ENCODE peak calls at places on chromosomes 5 and 9, in eight cellular contexts. T, J, N, E, P, Y, W and H are unnamed samples.

GRCh38 chr9:93824386-93825294 is 130.5 kb downstream of the BARX1 start:
- DNase-seq in E (no peak), J (peak; percentile 18), W (peak; percentile 81), Y (peak; percentile 6), N (no peak), T (no peak), P (no peak), H (no peak)

GRCh38 chr5:33795532-33795931 is 96.3 kb downstream of the ADAMTS12 start:
- DNase-seq in P (no peak), T (no peak), W (no peak), N (no peak), E (no peak), J (no peak), Y (no peak), H (no peak)

GRCh38 chr9:98009926-98010325 is 26.8 kb downstream of the ANP32B start:
- DNase-seq in E (no peak), T (no peak), N (no peak), J (no peak), W (no peak), Y (no peak), P (peak; percentile 18), H (no peak)

GRCh38 chr5:141758316-141758965 is 76.4 kb upstream of the ARAP3 start:
- DNase-seq in N (no peak), P (no peak), J (no peak), T (no peak), E (no peak), W (no peak), Y (peak; percentile 42), H (no peak)

GRCh38 chr5:98433673-98434072 is 339.8 kb upstream of the RGMB start:
- DNase-seq in J (no peak), N (no peak), W (no peak), E (no peak), P (peak; percentile 62), T (no peak), Y (no peak), H (no peak)

GRCh38 chr9:86756576-86757381 is 190.5 kb downstream of the GAS1 start:
- DNase-seq in P (no peak), N (no peak), W (peak; percentile 78), Y (no peak), J (no peak), E (no peak), T (no peak), H (no peak)

GRCh38 chr5:168151041-168151440 is 140.4 kb upstream of the WWC1 start:
- DNase-seq in E (no peak), J (no peak), W (no peak), N (no peak), Y (no peak), T (no peak), P (no peak), H (no peak)

GRCh38 chr5:80223561-80223960 is 32.3 kb downstream of the SERINC5 start:
- DNase-seq in N (no peak), E (no peak), W (no peak), P (no peak), Y (no peak), J (no peak), T (no peak), H (no peak)

GRCh38 chr5:150286820-150287219 is 2.8 kb downstream of the CAMK2A start:
- DNase-seq in T (no peak), P (no peak), N (no peak), W (no peak), E (no peak), J (no peak), Y (peak; percentile 78), H (no peak)

GRCh38 chr9:127005770-127006314 is 91.3 kb downstream of the RALGPS1 start:
- DNase-seq in P (no peak), Y (no peak), T (no peak), W (no peak), E (no peak), J (no peak), N (no peak), H (no peak)
- H3K27ac ChIP-seq in P (no peak overlapping the region), Y (no peak overlapping the region), T (no peak overlapping the region), W (no peak overlapping the region), E (no peak overlapping the region), J (no peak overlapping the region), N (peak overlapping the region; percentile 28), H (no peak overlapping the region)

DNA sequence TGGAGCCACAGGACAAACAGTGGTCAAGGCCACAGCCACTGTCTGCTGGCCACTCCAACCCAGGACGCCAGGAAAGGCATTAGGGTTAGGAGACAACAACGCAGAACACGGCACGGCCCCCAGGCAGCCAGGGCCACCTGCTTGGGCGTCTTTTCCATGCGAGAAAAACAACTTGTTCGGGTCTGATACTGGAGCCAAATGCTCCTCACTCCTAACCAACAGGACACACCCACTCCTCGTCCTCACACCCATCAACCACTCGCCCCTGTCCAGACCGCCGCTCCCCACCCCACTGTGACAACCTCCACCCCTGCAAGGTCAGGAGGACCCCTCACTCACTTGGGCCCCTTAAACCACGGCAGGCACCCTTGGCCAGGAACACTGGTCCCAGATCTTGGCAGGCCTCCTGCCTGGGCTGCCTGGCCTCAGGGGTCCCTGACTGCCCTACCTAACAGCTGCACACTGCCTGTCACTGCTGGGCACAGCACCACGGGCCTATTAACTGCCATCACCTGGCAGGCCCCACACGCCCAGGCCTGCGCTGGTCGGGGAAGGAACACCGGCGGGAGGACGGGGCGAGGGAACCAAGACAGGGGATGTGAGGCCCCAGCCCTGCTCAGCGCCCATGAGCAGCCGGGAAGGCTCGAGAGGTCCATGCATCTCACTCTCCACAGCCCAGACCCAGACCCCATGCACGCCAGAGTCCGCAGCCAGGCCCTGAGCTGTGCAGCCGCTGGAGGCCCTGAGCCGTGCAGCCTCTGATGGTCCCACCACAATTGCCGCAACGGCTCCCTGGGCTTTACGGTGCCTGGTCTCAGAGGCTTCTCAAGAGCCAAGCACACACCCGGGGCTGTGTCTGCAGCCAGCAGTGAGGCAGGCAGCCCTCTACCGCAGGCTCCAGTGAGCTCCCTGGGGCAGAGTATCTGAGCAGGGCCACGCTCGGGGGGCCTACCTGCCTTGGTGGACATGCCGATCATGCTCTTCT is 13.8 kb downstream of the CLPTM1L start:
- DNase-seq in N (no peak), J (no peak), P (no peak), E (peak; percentile 59), Y (no peak), W (no peak), T (no peak), H (no peak)
- H3K27ac ChIP-seq in N (no peak overlapping the region), J (peak overlapping the region; percentile 35), P (no peak overlapping the region), E (no peak overlapping the region), Y (no peak overlapping the region), W (no peak overlapping the region), T (no peak overlapping the region), H (no peak overlapping the region)

DNA sequence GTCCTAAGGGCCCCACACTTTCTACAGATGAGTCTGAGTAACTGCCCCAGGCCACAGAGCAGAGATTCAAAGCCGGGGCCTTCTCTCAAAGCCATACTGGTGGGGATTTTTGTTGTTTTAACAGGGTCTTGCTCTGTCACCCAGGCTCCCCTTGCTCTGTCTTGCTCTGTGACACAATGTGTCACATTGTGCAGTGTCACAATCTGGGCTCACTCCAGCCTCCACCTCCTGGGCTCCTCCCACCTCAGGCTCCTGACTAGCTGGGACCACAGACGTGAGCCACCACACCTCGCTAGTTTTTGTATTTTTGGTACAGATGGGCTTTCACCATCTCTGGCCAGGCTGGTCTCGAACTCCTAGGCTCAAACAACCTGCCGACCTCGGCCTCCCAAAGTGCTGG is 8.6 kb downstream of the AGPAT2 start:
- DNase-seq in N (no peak), E (no peak), P (no peak), W (no peak), Y (no peak), J (peak; percentile 75), T (no peak), H (no peak)
- H3K27ac ChIP-seq in N (no peak overlapping the region), E (no peak overlapping the region), P (no peak overlapping the region), W (no peak overlapping the region), Y (no peak overlapping the region), J (peak overlapping the region; percentile 69), T (no peak overlapping the region), H (no peak overlapping the region)

GRCh38 chr5:109387408-109387974 is 22.3 kb downstream of the PJA2 start:
- DNase-seq in Y (no peak), E (no peak), W (no peak), P (no peak), T (no peak), N (no peak), J (no peak), H (no peak)
- H3K27ac ChIP-seq in Y (no peak overlapping the region), E (no peak overlapping the region), W (no peak overlapping the region), P (no peak overlapping the region), T (no peak overlapping the region), N (no peak overlapping the region), J (no peak overlapping the region), H (no peak overlapping the region)

GRCh38 chr5:1563617-1564181 is 39.9 kb upstream of the LPCAT1 start:
- DNase-seq in W (no peak), E (peak; percentile 57), Y (no peak), J (no peak), N (no peak), T (no peak), P (no peak), H (no peak)

GRCh38 chr5:1564824-1565736 is 41.3 kb upstream of the LPCAT1 start:
- DNase-seq in W (no peak), Y (peak; percentile 80), P (no peak), E (no peak), N (no peak), J (no peak), T (no peak), H (no peak)

GRCh38 chr5:1568201-1568979 is 44.6 kb upstream of the LPCAT1 start:
- DNase-seq in W (no peak), N (no peak), J (no peak), P (peak; percentile 90), T (no peak), Y (no peak), E (no peak), H (no peak)

GRCh38 chr5:1564182-1564748 is 40.5 kb upstream of the LPCAT1 start:
- DNase-seq in Y (no peak), P (peak; percentile 30), T (peak; percentile 59), J (peak; percentile 86), W (no peak), E (peak; percentile 80), N (no peak), H (no peak)

DNA sequence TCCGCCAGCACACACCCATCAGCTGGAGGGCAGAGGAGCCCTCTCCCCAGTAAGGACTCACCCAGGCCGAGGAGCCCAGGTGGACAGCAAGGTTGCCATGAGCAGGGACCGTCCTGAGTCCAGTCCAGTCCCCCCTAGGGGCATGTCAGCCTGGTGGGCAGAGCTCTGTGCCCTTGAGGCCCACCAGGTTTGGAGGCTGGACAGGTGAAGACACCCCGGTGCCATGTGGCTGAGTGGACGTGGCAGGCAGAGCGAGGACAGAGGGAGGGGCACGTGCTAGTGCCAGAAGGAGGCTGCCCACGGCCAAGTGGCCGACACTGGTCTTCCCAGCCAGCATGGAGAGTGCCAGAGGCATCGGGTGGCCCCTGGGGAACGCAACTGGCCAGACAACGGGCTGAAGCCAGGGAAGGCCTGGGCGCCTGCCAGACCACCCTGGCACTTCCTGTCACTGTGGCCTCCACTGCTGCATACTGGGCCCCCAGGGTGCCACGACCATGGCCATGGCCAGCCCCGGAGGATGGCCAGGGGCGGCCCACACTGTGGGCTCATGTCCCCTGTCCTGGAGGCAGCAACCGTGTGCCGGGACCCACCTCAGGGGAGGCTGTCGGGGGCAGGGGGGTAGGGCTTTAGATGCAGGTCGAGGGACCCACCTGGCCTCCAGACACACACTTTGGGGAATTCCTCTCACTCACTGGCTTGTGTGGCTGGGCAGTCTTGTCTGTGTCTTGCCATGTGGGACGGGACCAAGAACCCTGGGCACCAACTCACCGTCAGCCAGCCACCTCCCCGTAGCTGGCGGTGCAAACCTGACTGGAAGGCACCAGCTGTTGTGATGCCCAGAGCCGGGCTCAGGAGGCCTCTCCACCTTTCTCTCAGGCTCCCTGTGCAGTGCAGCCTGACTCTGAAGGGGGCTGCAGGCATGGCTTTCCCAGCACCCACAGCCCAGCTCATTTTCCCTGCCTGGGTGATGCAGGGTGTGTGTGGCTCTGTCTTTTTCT is 42.3 kb upstream of the LPCAT1 start:
- DNase-seq in N (no peak), W (no peak), P (no peak), J (no peak), Y (no peak), E (peak; percentile 87), T (no peak), H (no peak)
- H3K27ac ChIP-seq in N (peak overlapping the region; percentile 72), W (no peak overlapping the region), P (no peak overlapping the region), J (peak overlapping the region; percentile 71), Y (peak overlapping the region; percentile 12), E (peak overlapping the region; percentile 69), T (no peak overlapping the region), H (no peak overlapping the region)